ENCODE peak calls at places on chromosome 5, in six cellular contexts. V is activated CD8-positive, alpha-beta memory T cell treated with anti-CD3 and anti-CD28 coated beads, Interleukin-2, amount 50 U/mL, for 4 hours; O is skeletal muscle cell; R is right cardiac atrium; X is effector CD8-positive, alpha-beta T cell; L is neural crest cell. Q is an unnamed sample.

GRCh38 chr5:84885479-84886258 is 501.0 kb upstream of the EDIL3 start:
- DNase-seq in V (no peak), O (no peak), R (peak; percentile 63), X (no peak), L (no peak), Q (peak; percentile 69)

GRCh38 chr5:61252643-61252925 is 79.5 kb upstream of the ZSWIM6 start:
- DNase-seq in V (no peak), O (no peak), R (no peak), X (no peak), L (no peak), Q (no peak)

GRCh38 chr5:41835625-41836024 is 34.6 kb downstream of the OXCT1 start:
- DNase-seq in V (peak; percentile 26), O (peak; percentile 76), R (peak; percentile 70), X (no peak), L (peak; percentile 12), Q (peak; percentile 70)

GRCh38 chr5:179407191-179408175 is 62.2 kb upstream of the ADAMTS2 start:
- DNase-seq in V (no peak), O (no peak), R (peak; percentile 68), X (no peak), L (no peak), Q (peak; percentile 24)

GRCh38 chr5:151742870-151743294 is 15.5 kb downstream of the ATOX1 start:
- DNase-seq in V (no peak), O (no peak), R (peak; percentile 77), X (no peak), L (peak; percentile 44), Q (no peak)

GRCh38 chr5:133714161-133714915 is 102.0 kb upstream of the FSTL4 start:
- DNase-seq in V (no peak), O (no peak), R (no peak), X (no peak), L (no peak), Q (no peak)

GRCh38 chr5:116068028-116068632 is 16.7 kb upstream of the COMMD10 start:
- DNase-seq in V (no peak), O (no peak), R (no peak), X (no peak), L (peak; percentile 28), Q (peak; percentile 39)

GRCh38 chr5:76660360-76660759 is 37.2 kb upstream of the F2RL2 start:
- DNase-seq in V (no peak), O (no peak), R (no peak), X (no peak), L (no peak), Q (no peak)

GRCh38 chr5:166068547-166069335 is 2222.7 kb upstream of the WWC1 start:
- DNase-seq in V (no peak), O (no peak), R (no peak), X (no peak), L (no peak), Q (no peak)

GRCh38 chr5:172110921-172111873 is 76.8 kb downstream of the STK10 start:
- DNase-seq in V (peak; percentile 74), O (no peak), R (peak; percentile 74), X (peak; percentile 28), L (no peak), Q (peak; percentile 36)

GRCh38 chr5:14165375-14166091 is 22.4 kb downstream of the TRIO start:
- DNase-seq in V (no peak), O (no peak), R (no peak), X (no peak), L (no peak), Q (peak; percentile 31)

GRCh38 chr5:36507332-36507952 is 99.0 kb upstream of the SLC1A3 start:
- DNase-seq in V (peak; percentile 68), O (no peak), R (peak; percentile 85), X (peak; percentile 45), L (peak; percentile 80), Q (peak; percentile 59)

GRCh38 chr5:116488334-116488733 is 86.3 kb downstream of the SEMA6A start:
- DNase-seq in V (no peak), O (no peak), R (no peak), X (no peak), L (no peak), Q (no peak)

GRCh38 chr5:14167211-14167845 is 24.2 kb downstream of the TRIO start:
- DNase-seq in V (no peak), O (no peak), R (no peak), X (no peak), L (no peak), Q (no peak)

GRCh38 chr5:129541648-129542251 is 81.7 kb downstream of the ADAMTS19 start:
- DNase-seq in V (no peak), O (peak; percentile 7), R (no peak), X (no peak), L (no peak), Q (peak; percentile 5)

GRCh38 chr5:140358738-140359310 is 1.2 kb upstream of the SLC4A9 start:
- DNase-seq in V (no peak), O (no peak), R (no peak), X (no peak), L (no peak), Q (peak; percentile 20)

GRCh38 chr5:159971038-159971437 is 37.9 kb upstream of the TTC1 start:
- DNase-seq in V (no peak), O (no peak), R (no peak), X (no peak), L (no peak), Q (no peak)

GRCh38 chr5:179158556-179158955 is 98.4 kb downstream of the ZNF354C start:
- DNase-seq in V (peak; percentile 1), O (no peak), R (peak; percentile 22), X (no peak), L (no peak), Q (no peak)

GRCh38 chr5:607541-608285 is 4.4 kb upstream of the CEP72 start:
- DNase-seq in V (no peak), O (no peak), R (no peak), X (no peak), L (no peak), Q (no peak)

GRCh38 chr5:82494942-82495341 is 216.8 kb upstream of the RPS23 start:
- DNase-seq in V (no peak), O (no peak), R (no peak), X (no peak), L (no peak), Q (no peak)

GRCh38 chr5:130549884-130550552 is 615.0 kb downstream of the HINT1 start:
- DNase-seq in V (no peak), O (peak; percentile 76), R (no peak), X (no peak), L (no peak), Q (peak; percentile 50)

GRCh38 chr5:56838409-56839039 is 23.2 kb downstream of the MAP3K1 start:
- DNase-seq in V (no peak), O (peak; percentile 28), R (no peak), X (no peak), L (no peak), Q (peak; percentile 56)

GRCh38 chr5:53089481-53089976 is 20.0 kb downstream of the MOCS2 start:
- DNase-seq in V (no peak), O (no peak), R (no peak), X (no peak), L (no peak), Q (no peak)

GRCh38 chr5:158821321-158821720 is 278.4 kb downstream of the EBF1 start:
- DNase-seq in V (no peak), O (no peak), R (no peak), X (no peak), L (no peak), Q (no peak)

GRCh38 chr5:143955140-143955539 is 143.2 kb downstream of the HMHB1 start:
- DNase-seq in V (no peak), O (peak; percentile 54), R (peak; percentile 52), X (no peak), L (no peak), Q (peak; percentile 72)

GRCh38 chr5:124452389-124452788 is 294.1 kb downstream of the ZNF608 start:
- DNase-seq in V (no peak), O (no peak), R (no peak), X (no peak), L (peak; percentile 21), Q (no peak)

Q was measured in stromal cell of bone marrow.